ENCODE peak calls at places on chromosomes 12 and 14, in four cellular contexts. A is brain microvascular endothelial cell, F is bronchial epithelial cell, Z is fibroblast of the aortic adventitia. N is an unnamed sample.

GRCh38 chr14:97699026-97699425 is 901.8 kb downstream of the VRK1 start:
- DNase-seq in Z (no peak), A (no peak), F (no peak), N (no peak)

GRCh38 chr14:63605041-63605532 is 36.6 kb downstream of the WDR89 start:
- DNase-seq in A (peak; percentile 22), Z (no peak), F (peak; percentile 15), N (no peak)

GRCh38 chr12:127398026-127398715 is 868.8 kb upstream of the TMEM132C start:
- DNase-seq in Z (no peak), F (no peak), A (no peak), N (no peak)

GRCh38 chr12:72295101-72295500 is 22.9 kb downstream of the TRHDE start:
- DNase-seq in A (no peak), Z (no peak), F (no peak), N (no peak)

GRCh38 chr14:56378474-56378873 is 201.1 kb upstream of the TMEM260 start:
- DNase-seq in F (peak; percentile 88), Z (peak; percentile 86), A (peak; percentile 18), N (no peak)

GRCh38 chr14:60656755-60657608 is 7.7 kb upstream of the SIX1 start:
- DNase-seq in Z (peak; percentile 59), F (peak; percentile 38), A (no peak), N (no peak)

GRCh38 chr12:91978143-91978542 is 167.5 kb downstream of the BTG1 start:
- DNase-seq in A (no peak), Z (no peak), F (no peak), N (peak; percentile 86)

GRCh38 chr12:24780969-24781368 is 167.9 kb downstream of the BCAT1 start:
- DNase-seq in F (peak; percentile 28), Z (peak; percentile 53), A (no peak), N (no peak)

GRCh38 chr12:132662901-132663755 is 24.0 kb downstream of the POLE start:
- DNase-seq in Z (no peak), F (no peak), A (no peak), N (no peak)

GRCh38 chr14:54002653-54003052 is 46.0 kb upstream of the BMP4 start:
- DNase-seq in A (peak; percentile 73), Z (peak; percentile 55), F (no peak), N (no peak)

GRCh38 chr12:108837680-108838079 is 19.7 kb downstream of the SSH1 start:
- DNase-seq in F (no peak), A (no peak), Z (no peak), N (no peak)

GRCh38 chr12:103334447-103334846 is 161.3 kb downstream of the C12orf42 start:
- DNase-seq in F (no peak), A (no peak), Z (no peak), N (no peak)

GRCh38 chr14:103528158-103528511 is 861 bp upstream of the TRMT61A start:
- DNase-seq in Z (peak; percentile 27), F (no peak), A (no peak), N (no peak)

GRCh38 chr14:104145826-104146642 is 7.6 kb downstream of the KIF26A start:
- DNase-seq in Z (no peak), F (no peak), A (no peak), N (no peak)

GRCh38 chr14:106129274-106129673 is 602.9 kb downstream of the TMEM121 start:
- DNase-seq in F (no peak), Z (no peak), A (no peak), N (no peak)

GRCh38 chr12:83092101-83092500 is 405.4 kb downstream of the TMTC2 start:
- DNase-seq in Z (no peak), A (no peak), F (no peak), N (no peak)

GRCh38 chr12:48794870-48795269 is 6.0 kb upstream of the ADCY6 start:
- DNase-seq in A (no peak), F (peak; percentile 96), Z (no peak), N (no peak)

GRCh38 chr14:76908834-76909233 is 82.6 kb downstream of the LRRC74A start:
- DNase-seq in A (no peak), F (no peak), Z (no peak), N (peak; percentile 78)

GRCh38 chr12:95386056-95386455 is 87.9 kb upstream of the METAP2 start:
- DNase-seq in A (no peak), F (peak; percentile 30), Z (peak; percentile 37), N (no peak)
- H3K4me3 ChIP-seq in A (no peak overlapping the region), F (no peak overlapping the region), Z (peak overlapping the region; percentile 68), N (no peak overlapping the region)

GRCh38 chr12:114692558-114693531 is 8.9 kb upstream of the TBX3 start:
- DNase-seq in F (no peak), A (no peak), Z (peak; percentile 30), N (no peak)
- H3K4me3 ChIP-seq in F (no peak overlapping the region), A (peak overlapping the region; percentile 27), Z (peak overlapping the region; percentile 69), N (no peak overlapping the region)

GRCh38 chr12:123433615-123434014 is 2.9 kb downstream of the RILPL2 start:
- DNase-seq in Z (no peak), F (no peak), A (no peak), N (no peak)

GRCh38 chr12:123435636-123436016 is 858 bp downstream of the RILPL2 start:
- DNase-seq in A (no peak), Z (no peak), F (no peak), N (no peak)

GRCh38 chr12:123427036-123427769 is 9.3 kb downstream of the RILPL2 start:
- DNase-seq in A (no peak), Z (no peak), F (no peak), N (peak; percentile 61)

GRCh38 chr12:123436017-123436964 is at the start of gene RILPL2:
- DNase-seq in F (peak; percentile 72), Z (peak; percentile 73), A (peak; percentile 77), N (peak; percentile 92)

GRCh38 chr12:123431951-123432886 is 4.3 kb downstream of the RILPL2 start:
- DNase-seq in F (peak; percentile 71), A (no peak), Z (no peak), N (peak; percentile 33)
- H3K4me3 ChIP-seq in F (peak overlapping the region; percentile 17), A (no peak overlapping the region), Z (peak overlapping the region; percentile 17), N (no peak overlapping the region)

GRCh38 chr12:27970391-27970980 is 2.0 kb downstream of the PTHLH start:
- DNase-seq in F (no peak), Z (peak; percentile 45), A (no peak), N (no peak)

GRCh38 chr12:27972721-27973120 is at the start of gene PTHLH:
- DNase-seq in Z (no peak), A (no peak), F (peak; percentile 76), N (no peak)

GRCh38 chr12:27969901-27970390 is 2.6 kb downstream of the PTHLH start:
- DNase-seq in F (peak; percentile 71), A (no peak), Z (peak; percentile 58), N (peak; percentile 38)

GRCh38 chr12:27971606-27972005 is 927 bp downstream of the PTHLH start:
- DNase-seq in Z (no peak), F (no peak), A (no peak), N (no peak)

DNA sequence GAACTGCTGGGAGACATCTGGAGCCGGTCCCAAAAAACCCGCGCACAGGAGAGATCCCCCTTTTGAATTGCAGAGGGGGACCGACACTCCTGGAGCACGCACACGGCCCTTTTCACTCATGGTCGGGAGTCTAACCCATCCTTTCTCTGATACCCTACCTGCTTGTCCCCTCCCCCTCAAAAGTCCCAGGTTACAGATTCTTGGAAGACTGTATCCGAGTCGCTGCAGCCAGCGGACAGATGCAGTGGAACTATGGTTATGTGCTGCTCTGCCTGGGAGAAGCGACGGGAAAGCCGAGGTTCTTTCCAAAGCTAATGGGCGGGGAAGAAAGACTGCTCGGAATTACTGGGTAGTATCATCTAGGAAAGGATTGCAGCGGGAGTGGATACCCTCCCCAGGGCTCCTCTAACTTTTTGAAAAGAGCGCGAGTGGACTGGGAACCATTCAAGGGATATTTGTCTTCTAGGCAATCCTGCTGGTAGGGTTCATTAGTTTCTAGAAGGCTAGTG is 1.5 kb downstream of the PTHLH start:
- DNase-seq in F (peak; percentile 58), A (no peak), Z (peak; percentile 34), N (no peak)
- H3K4me3 ChIP-seq in F (peak overlapping the region; percentile 73), A (peak overlapping the region; percentile 68), Z (peak overlapping the region; percentile 71), N (no peak overlapping the region)

DNA sequence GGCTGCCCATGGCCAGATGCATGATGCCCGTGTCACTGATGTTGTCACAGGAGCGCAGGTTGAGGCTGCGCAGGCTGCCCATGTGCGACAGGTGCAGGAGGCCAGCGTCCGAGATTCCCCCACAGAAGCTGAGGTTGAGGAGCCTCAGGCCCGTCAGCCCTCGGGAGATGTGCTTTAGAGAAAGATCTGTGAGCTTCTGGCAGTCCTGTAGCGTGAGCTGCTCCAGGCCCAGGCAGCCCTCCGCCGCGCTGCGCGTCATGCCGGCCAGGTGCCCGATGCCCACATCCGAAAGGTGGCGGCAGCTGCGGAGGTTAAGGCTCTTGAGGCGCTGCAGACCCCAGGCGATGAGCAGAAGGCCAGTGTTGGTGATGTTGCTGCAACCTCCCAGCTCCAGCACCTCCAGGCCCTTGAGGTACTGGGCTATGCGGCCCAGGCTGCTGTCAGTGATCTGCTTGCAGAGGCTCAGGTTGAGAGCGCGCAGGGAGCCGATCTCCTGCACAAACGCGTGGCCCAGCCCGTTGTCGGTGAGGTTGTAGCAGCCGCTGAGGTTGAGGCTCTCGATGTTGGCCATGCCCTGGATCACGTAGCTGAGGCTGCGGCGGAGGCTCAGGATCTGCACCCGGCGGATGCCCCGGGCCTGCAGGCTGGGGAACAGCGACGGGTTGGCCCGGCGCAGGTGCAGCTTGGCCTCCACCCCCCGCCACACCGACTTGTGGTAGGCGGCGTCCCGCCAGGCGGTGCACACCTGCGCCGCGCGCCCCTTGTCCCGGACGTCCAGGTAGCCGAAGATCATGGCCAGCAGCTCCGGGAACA is 943 bp downstream of the FBXL14 start:
- DNase-seq in F (peak; percentile 26), A (no peak), Z (no peak), N (peak; percentile 67)
- H3K4me3 ChIP-seq in F (peak overlapping the region; percentile 74), A (peak overlapping the region; percentile 72), Z (peak overlapping the region; percentile 82), N (peak overlapping the region; percentile 95)

GRCh38 chr12:94195483-94195882 is 47.1 kb downstream of the PLXNC1 start:
- DNase-seq in Z (no peak), F (no peak), A (no peak), N (no peak)

GRCh38 chr12:94198872-94199271 is 50.5 kb downstream of the PLXNC1 start:
- DNase-seq in Z (no peak), F (no peak), A (no peak), N (no peak)

GRCh38 chr12:94200695-94201094 is 52.3 kb downstream of the PLXNC1 start:
- DNase-seq in Z (no peak), F (no peak), A (no peak), N (no peak)

GRCh38 chr12:94200069-94200468 is 51.7 kb downstream of the PLXNC1 start:
- DNase-seq in F (no peak), A (no peak), Z (no peak), N (no peak)

GRCh38 chr12:94198469-94198868 is 50.1 kb downstream of the PLXNC1 start:
- DNase-seq in F (no peak), Z (no peak), A (no peak), N (no peak)
- H3K4me3 ChIP-seq in F (no peak overlapping the region), Z (no peak overlapping the region), A (no peak overlapping the region), N (no peak overlapping the region)

N was measured in CD4-positive, alpha-beta memory T cell.